ENCODE peak calls at places on chromosome 3, in eight cellular contexts. E, H, V, L, C, N, W and B are unnamed samples. For H3K4me1, the result is how much of the 10 kb centered on the place peaks cover.

GRCh38 chr3:132083583-132084372 is 49.0 kb upstream of the CPNE4 start:
- DNase-seq in E (peak), H (no peak), V (peak), L (no peak), C (no peak), N (no peak), W (peak), B (no peak)

GRCh38 chr3:114569186-114569585 is 275.4 kb downstream of the TIGIT start:
- DNase-seq in E (no peak), H (no peak), V (no peak), L (no peak), C (no peak), N (no peak), W (no peak), B (no peak)

GRCh38 chr3:160475889-160476288 is 26.3 kb upstream of the TRIM59 start:
- DNase-seq in E (no peak), H (no peak), V (peak), L (no peak), C (no peak), N (no peak), W (no peak), B (no peak)

GRCh38 chr3:186254676-186255665 is 107.1 kb downstream of the DGKG start:
- DNase-seq in E (no peak), H (no peak), V (no peak), L (no peak), C (peak), N (no peak), W (peak), B (no peak)

GRCh38 chr3:87370007-87370406 is 93.6 kb upstream of the POU1F1 start:
- DNase-seq in E (peak), H (no peak), V (no peak), L (no peak), C (no peak), N (no peak), W (no peak), B (no peak)

GRCh38 chr3:140695361-140696061 is 17.6 kb downstream of the TRIM42 start:
- DNase-seq in E (no peak), H (no peak), V (no peak), L (no peak), C (no peak), N (no peak), W (no peak), B (no peak)

GRCh38 chr3:62823461-62824050 is 51.7 kb downstream of the CADPS start:
- DNase-seq in E (no peak), H (no peak), V (no peak), L (no peak), C (no peak), N (no peak), W (no peak), B (no peak)

GRCh38 chr3:5653426-5653825 is 465.9 kb downstream of the EDEM1 start:
- DNase-seq in E (no peak), H (no peak), V (no peak), L (no peak), C (no peak), N (no peak), W (no peak), B (no peak)

GRCh38 chr3:33889394-33890039 is 91.1 kb downstream of the PDCD6IP start:
- DNase-seq in E (no peak), H (no peak), V (no peak), L (no peak), C (no peak), N (no peak), W (peak), B (no peak)

GRCh38 chr3:75180235-75180944 is 483.7 kb upstream of the FRG2C start:
- DNase-seq in E (no peak), H (no peak), V (no peak), L (no peak), C (no peak), N (no peak), W (no peak), B (no peak)

GRCh38 chr3:27325419-27325818 is 43.8 kb downstream of the NEK10 start:
- DNase-seq in E (peak), H (no peak), V (peak), L (no peak), C (no peak), N (no peak), W (no peak), B (no peak)

GRCh38 chr3:27319847-27320526 is 49.2 kb downstream of the NEK10 start:
- DNase-seq in E (no peak), H (no peak), V (no peak), L (no peak), C (no peak), N (no peak), W (peak), B (no peak)

GRCh38 chr3:27323087-27323570 is 46.1 kb downstream of the NEK10 start:
- DNase-seq in E (no peak), H (no peak), V (no peak), L (no peak), C (no peak), N (no peak), W (no peak), B (no peak)

GRCh38 chr3:27324695-27325094 is 44.5 kb downstream of the NEK10 start:
- DNase-seq in E (no peak), H (no peak), V (no peak), L (no peak), C (no peak), N (no peak), W (no peak), B (no peak)

GRCh38 chr3:27322634-27323033 is 46.5 kb downstream of the NEK10 start:
- DNase-seq in E (no peak), H (no peak), V (no peak), L (no peak), C (no peak), N (no peak), W (no peak), B (no peak)
- H3K4me1 ChIP-seq in E (under half), H (under half), V (under half), L (under half), C (under half), N (under half), W (under half), B (under half)

DNA sequence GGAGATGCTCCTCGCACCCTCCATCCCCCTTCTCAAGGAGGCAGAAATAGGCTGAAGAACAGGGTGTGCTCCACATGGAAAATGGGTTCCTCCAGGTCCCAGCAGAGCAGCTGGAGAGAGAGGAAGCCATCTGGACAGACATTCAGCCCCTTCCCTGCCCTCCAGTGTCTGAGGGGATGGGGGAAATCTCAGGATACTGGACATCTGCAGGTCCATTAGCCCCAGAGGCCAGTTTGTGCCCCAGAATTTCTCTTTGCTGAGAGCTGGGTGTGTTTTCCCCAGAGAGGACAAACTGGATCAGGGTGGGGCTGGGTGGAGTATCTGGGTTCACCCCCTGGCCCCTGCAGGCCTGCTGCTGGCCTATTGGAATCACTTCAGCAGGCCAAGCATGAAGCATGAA is 4.7 kb downstream of the FAM3D start:
- DNase-seq in E (no peak), H (no peak), V (no peak), L (no peak), C (no peak), N (no peak), W (no peak), B (no peak)
- H3K4me3 ChIP-seq in E (no peak), H (no peak), V (no peak), L (no peak), C (no peak), N (no peak), W (no peak), B (no peak)

DNA sequence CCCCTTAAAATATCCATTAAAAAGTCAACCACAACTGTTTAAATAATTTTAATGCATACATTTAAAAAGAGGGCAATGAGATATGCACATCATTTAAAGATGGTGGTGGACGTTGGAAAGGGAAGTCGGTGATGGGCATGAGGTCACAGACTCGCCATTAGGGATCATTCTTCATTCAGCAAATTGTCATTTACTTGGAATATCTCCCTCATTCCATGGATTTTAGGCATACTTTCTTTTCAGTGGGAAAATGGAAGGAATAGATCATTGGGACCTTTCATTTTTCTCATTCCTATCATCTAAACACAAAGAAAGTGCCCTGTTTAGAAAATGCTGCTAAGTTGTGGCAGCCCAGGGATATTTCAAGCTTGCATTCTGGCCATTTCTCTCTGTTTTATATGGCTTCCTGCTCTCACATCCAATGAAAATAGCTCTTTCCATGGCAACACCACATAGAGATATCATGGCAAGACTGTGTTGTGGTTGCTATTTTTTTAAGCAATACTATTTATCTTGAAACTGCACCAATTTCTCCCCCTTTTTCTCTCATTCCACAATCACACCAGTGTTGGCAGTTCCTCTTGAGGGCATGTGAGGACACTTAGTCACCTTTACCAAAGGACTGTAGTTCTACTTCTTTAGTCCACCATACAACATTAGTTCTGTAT is 40.7 kb upstream of the LMCD1 start:
- DNase-seq in E (no peak), H (no peak), V (peak), L (no peak), C (no peak), N (no peak), W (peak), B (no peak)
- H3K4me1 ChIP-seq in E (under half), H (under half), V (half or more), L (under half), C (under half), N (under half), W (under half), B (under half)

DNA sequence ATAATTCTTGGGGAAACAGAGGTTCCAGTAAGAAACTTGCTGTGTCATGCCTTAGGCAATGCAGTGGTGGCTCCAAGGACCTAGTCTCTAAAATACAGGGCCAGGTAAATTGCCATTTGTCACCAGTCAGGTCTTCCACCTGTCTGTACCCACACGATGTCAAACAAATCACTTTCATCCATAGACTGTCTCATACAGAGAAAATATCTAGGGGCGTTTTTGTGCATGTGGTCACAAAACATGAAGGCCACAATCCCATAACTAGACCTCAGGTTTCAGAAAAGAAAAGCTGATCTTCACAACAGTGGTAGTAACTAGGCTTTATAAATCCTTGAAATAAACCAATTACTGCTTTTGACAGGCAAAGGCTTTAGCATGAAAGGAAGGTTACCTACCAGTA is 92.3 kb downstream of the SLC9A9 start:
- DNase-seq in E (no peak), H (no peak), V (no peak), L (no peak), C (no peak), N (no peak), W (no peak), B (no peak)
- H3K4me3 ChIP-seq in E (no peak), H (no peak), V (no peak), L (no peak), C (no peak), N (no peak), W (no peak), B (no peak)

GRCh38 chr3:175413926-175414325 is 554.8 kb downstream of the NAALADL2 start:
- DNase-seq in E (no peak), H (no peak), V (no peak), L (no peak), C (no peak), N (no peak), W (no peak), B (no peak)
- H3K4me1 ChIP-seq in E (under half), H (under half), V (under half), L (under half), C (under half), N (under half), W (under half), B (under half)